ENCODE peak calls at places on chromosomes 7 and 10, in six cellular contexts. O is prostate gland, S is SJSA1, C is osteoblast, J is NCI-H187, U is HTR-8/SVneo. F is an unnamed sample.

GRCh38 chr7:151927011-151927410 is 29.2 kb upstream of the GALNTL5 start:
- DNase-seq in O (no peak), S (no peak), C (peak; percentile 49), J (no peak), U (no peak), F (no peak)

GRCh38 chr7:114084381-114085312 is 165.8 kb upstream of the PPP1R3A start:
- DNase-seq in O (peak; percentile 24), S (no peak), C (peak; percentile 91), J (peak; percentile 31), U (no peak), F (no peak)

GRCh38 chr7:157485361-157485831 is 148.6 kb downstream of the DNAJB6 start:
- DNase-seq in O (no peak), S (peak; percentile 34), C (peak; percentile 52), J (no peak), U (no peak), F (no peak)

GRCh38 chr10:11680496-11680895 is 61.7 kb upstream of the ECHDC3 start:
- DNase-seq in O (no peak), S (no peak), C (no peak), J (no peak), U (no peak), F (no peak)

GRCh38 chr10:97333351-97333600 is 1.3 kb downstream of the FRAT2 start:
- DNase-seq in O (no peak), S (no peak), C (peak; percentile 93), J (no peak), U (no peak), F (no peak)

GRCh38 chr7:55052726-55053431 is 34.1 kb downstream of the EGFR start:
- DNase-seq in O (no peak), S (no peak), C (no peak), J (no peak), U (no peak), F (no peak)

GRCh38 chr10:105023223-105023622 is 382.1 kb downstream of the SORCS3 start:
- DNase-seq in O (no peak), S (no peak), C (no peak), J (no peak), U (no peak), F (no peak)

GRCh38 chr7:146656988-146657387 is 540.4 kb downstream of the CNTNAP2 start:
- DNase-seq in O (no peak), S (no peak), C (no peak), J (no peak), U (no peak), F (no peak)

GRCh38 chr10:78963074-78964034 is 105.4 kb upstream of the ZMIZ1 start:
- DNase-seq in O (no peak), S (no peak), C (no peak), J (no peak), U (no peak), F (no peak)

GRCh38 chr10:8102708-8103401 is 48.4 kb downstream of the GATA3 start:
- DNase-seq in O (no peak), S (no peak), C (no peak), J (no peak), U (no peak), F (no peak)

GRCh38 chr7:3575753-3576531 is 274.9 kb downstream of the SDK1 start:
- DNase-seq in O (no peak), S (no peak), C (no peak), J (no peak), U (no peak), F (no peak)

GRCh38 chr10:126290232-126290631 is 98.0 kb downstream of the ADAM12 start:
- DNase-seq in O (no peak), S (no peak), C (no peak), J (no peak), U (no peak), F (no peak)

GRCh38 chr10:114876602-114877300 is 55.2 kb downstream of the FHIP2A start:
- DNase-seq in O (peak; percentile 29), S (peak; percentile 75), C (peak; percentile 91), J (no peak), U (peak; percentile 61), F (no peak)

GRCh38 chr7:81029523-81029922 is 110.7 kb upstream of the SEMA3C start:
- DNase-seq in O (no peak), S (no peak), C (no peak), J (no peak), U (no peak), F (no peak)

GRCh38 chr10:119120413-119120867 is 16.5 kb downstream of the DENND10 start:
- DNase-seq in O (no peak), S (no peak), C (no peak), J (no peak), U (no peak), F (no peak)

GRCh38 chr7:147700702-147701101 is 889.9 kb upstream of the C7orf33 start:
- DNase-seq in O (no peak), S (no peak), C (no peak), J (no peak), U (no peak), F (no peak)